ENCODE peak calls at places on chromosome 20, in eight cellular contexts. A is ACHN, G is NCI-H774, D is epithelial cell of esophagus, T is A172, O is RPMI7951, Z is breast epithelium, B is nephron progenitor cell. Q is an unnamed sample.

GRCh38 chr20:54980321-54980960 is 505.0 kb downstream of the DOK5 start:
- DNase-seq in A (peak; percentile 30), G (peak; percentile 11), D (peak; percentile 36), T (peak; percentile 28), O (no peak), Z (no peak), B (peak; percentile 8), Q (peak; percentile 35)

GRCh38 chr20:33081411-33082154 is 2.1 kb downstream of the BPIFB4 start:
- DNase-seq in A (no peak), G (no peak), D (no peak), T (no peak), O (no peak), Z (no peak), B (no peak), Q (no peak)

GRCh38 chr20:21100590-21101452 is 5.3 kb downstream of the LINC00237 start:
- DNase-seq in A (no peak), G (peak; percentile 24), D (peak; percentile 5), T (no peak), O (peak; percentile 15), Z (no peak), B (peak; percentile 35), Q (no peak)

GRCh38 chr20:695165-695866 is 19.7 kb upstream of the SCRT2 start:
- DNase-seq in A (no peak), G (no peak), D (no peak), T (no peak), O (no peak), Z (no peak), B (no peak), Q (no peak)

GRCh38 chr20:17024513-17025105 is 202.2 kb upstream of the PCSK2 start:
- DNase-seq in A (peak; percentile 51), G (no peak), D (no peak), T (peak; percentile 81), O (peak; percentile 79), Z (no peak), B (no peak), Q (peak; percentile 48)

GRCh38 chr20:48350291-48350988 is 477.4 kb downstream of the PREX1 start:
- DNase-seq in A (peak; percentile 27), G (no peak), D (no peak), T (no peak), O (peak; percentile 11), Z (no peak), B (no peak), Q (no peak)

GRCh38 chr20:37430778-37431460 is 85.0 kb downstream of the SRC start:
- DNase-seq in A (no peak), G (peak; percentile 17), D (no peak), T (no peak), O (no peak), Z (no peak), B (no peak), Q (no peak)

GRCh38 chr20:37151529-37151928 is 27.6 kb upstream of the RPN2 start:
- DNase-seq in A (no peak), G (no peak), D (no peak), T (no peak), O (no peak), Z (no peak), B (no peak), Q (no peak)

GRCh38 chr20:59984551-59984950 is 26.3 kb downstream of the CDH26 start:
- DNase-seq in A (no peak), G (no peak), D (no peak), T (no peak), O (no peak), Z (no peak), B (no peak), Q (no peak)

GRCh38 chr20:62631336-62632317 is 10.7 kb upstream of the SLCO4A1 start:
- DNase-seq in A (no peak), G (no peak), D (no peak), T (no peak), O (no peak), Z (no peak), B (no peak), Q (no peak)

GRCh38 chr20:5481872-5482271 is 165.1 kb upstream of the PROKR2 start:
- DNase-seq in A (no peak), G (peak; percentile 31), D (no peak), T (no peak), O (no peak), Z (no peak), B (no peak), Q (no peak)

GRCh38 chr20:46665602-46666001 is 14.3 kb upstream of the SLC13A3 start:
- DNase-seq in A (no peak), G (no peak), D (no peak), T (no peak), O (no peak), Z (no peak), B (no peak), Q (no peak)

GRCh38 chr20:17558154-17558940 is 11.5 kb upstream of the DSTN start:
- DNase-seq in A (peak; percentile 81), G (peak; percentile 27), D (peak; percentile 85), T (peak; percentile 97), O (peak; percentile 97), Z (no peak), B (no peak), Q (peak; percentile 73)

GRCh38 chr20:37095108-37095608 is 639 bp downstream of the RBL1 start:
- DNase-seq in A (peak; percentile 5), G (no peak), D (no peak), T (peak; percentile 16), O (peak; percentile 37), Z (no peak), B (peak; percentile 3), Q (peak; percentile 5)

GRCh38 chr20:35991142-35991771 is 22.9 kb downstream of the CNBD2 start:
- DNase-seq in A (peak; percentile 43), G (no peak), D (peak; percentile 52), T (no peak), O (peak; percentile 32), Z (no peak), B (peak; percentile 27), Q (peak; percentile 44)

GRCh38 chr20:58788896-58789295 is 61.8 kb downstream of the GNAS-AS1 start:
- DNase-seq in A (no peak), G (no peak), D (no peak), T (no peak), O (no peak), Z (no peak), B (no peak), Q (no peak)

GRCh38 chr20:45924391-45925261 is 9.9 kb upstream of the PCIF1 start:
- DNase-seq in A (no peak), G (no peak), D (no peak), T (no peak), O (peak; percentile 66), Z (no peak), B (no peak), Q (peak; percentile 76)

GRCh38 chr20:13736792-13737191 is 47.9 kb downstream of the ESF1 start:
- DNase-seq in A (no peak), G (no peak), D (no peak), T (no peak), O (no peak), Z (no peak), B (no peak), Q (no peak)

GRCh38 chr20:38870733-38871559 is 55.3 kb upstream of the FAM83D start:
- DNase-seq in A (peak; percentile 7), G (no peak), D (peak; percentile 92), T (peak; percentile 73), O (peak; percentile 32), Z (no peak), B (no peak), Q (peak; percentile 17)

GRCh38 chr20:1933465-1933870 is 38.3 kb downstream of the SIRPA start:
- DNase-seq in A (no peak), G (no peak), D (peak; percentile 37), T (no peak), O (peak; percentile 88), Z (no peak), B (no peak), Q (peak; percentile 32)

GRCh38 chr20:41174782-41175181 is 37.4 kb downstream of the PLCG1 start:
- DNase-seq in A (no peak), G (no peak), D (no peak), T (no peak), O (no peak), Z (peak; percentile 36), B (no peak), Q (no peak)

GRCh38 chr20:11922561-11922960 is 4.9 kb downstream of the BTBD3 start:
- DNase-seq in A (no peak), G (no peak), D (no peak), T (no peak), O (no peak), Z (no peak), B (no peak), Q (no peak)

GRCh38 chr20:38452880-38453624 is 17.9 kb upstream of the SNHG17 start:
- DNase-seq in A (no peak), G (no peak), D (peak; percentile 85), T (peak; percentile 26), O (peak; percentile 42), Z (peak; percentile 31), B (no peak), Q (peak; percentile 21)

Q was measured in hepatocyte.